ENCODE peak calls at places on chromosomes 6 and 20, in ten cellular contexts. A is K562, T is prostate gland, Q is GM12878, H is upper lobe of left lung, X is stomach, P is endothelial cell of umbilical vein, K is HCT116, F is sigmoid colon, Z is H1. N is an unnamed sample.

GRCh38 chr20:51597389-51598231 is 55.1 kb upstream of the NFATC2 start:
- DNase-seq in A (no peak), T (no peak), Q (no peak), H (no peak), X (no peak), P (no peak), K (no peak), F (no peak), Z (no peak), N (no peak)

GRCh38 chr6:68559716-68560115 is 75.4 kb upstream of the ADGRB3 start:
- DNase-seq in A (no peak), T (no peak), Q (no peak), H (no peak), X (no peak), P (no peak), K (no peak), F (no peak), Z (no peak), N (no peak)

GRCh38 chr6:104601008-104601745 is 258.5 kb downstream of the HACE1 start:
- DNase-seq in A (no peak), T (no peak), Q (no peak), H (no peak), X (no peak), P (no peak), K (no peak), F (no peak), Z (no peak), N (no peak)

GRCh38 chr6:30600576-30600975 is 16.5 kb downstream of the PPP1R10 start:
- DNase-seq in A (no peak), T (no peak), Q (no peak), H (no peak), X (peak), P (no peak), K (no peak), F (no peak), Z (no peak), N (no peak)

GRCh38 chr6:136592930-136593673 is 42.9 kb upstream of the MAP7 start:
- DNase-seq in A (no peak), T (no peak), Q (no peak), H (no peak), X (no peak), P (peak), K (no peak), F (no peak), Z (no peak), N (no peak)

GRCh38 chr6:15483060-15483459 is 179.8 kb downstream of the DTNBP1 start:
- DNase-seq in A (no peak), T (no peak), Q (no peak), H (no peak), X (no peak), P (no peak), K (no peak), F (no peak), Z (no peak), N (no peak)

GRCh38 chr20:8043687-8044278 is 24.2 kb upstream of the TMX4 start:
- DNase-seq in A (peak), T (peak), Q (no peak), H (no peak), X (no peak), P (peak), K (peak), F (no peak), Z (no peak), N (no peak)

GRCh38 chr6:84027340-84028183 is 6.0 kb upstream of the MRAP2 start:
- DNase-seq in A (no peak), T (peak), Q (no peak), H (no peak), X (peak), P (peak), K (no peak), F (no peak), Z (no peak), N (peak)

GRCh38 chr6:61886608-61887259 is 399.3 kb downstream of the KHDRBS2 start:
- DNase-seq in A (no peak), T (no peak), Q (no peak), H (no peak), X (no peak), P (no peak), K (no peak), F (no peak), Z (no peak), N (no peak)

GRCh38 chr6:103797738-103798137 is 1062.0 kb downstream of the HACE1 start:
- DNase-seq in A (no peak), T (no peak), Q (no peak), H (no peak), X (no peak), P (peak), K (no peak), F (no peak), Z (no peak), N (no peak)

GRCh38 chr20:37071481-37071911 is 24.3 kb downstream of the RBL1 start:
- DNase-seq in A (no peak), T (no peak), Q (peak), H (no peak), X (no peak), P (no peak), K (no peak), F (no peak), Z (no peak), N (no peak)

GRCh38 chr6:34560366-34561226 is 4.5 kb upstream of the SPDEF start:
- DNase-seq in A (peak), T (no peak), Q (no peak), H (no peak), X (peak), P (peak), K (no peak), F (no peak), Z (no peak), N (no peak)

GRCh38 chr20:48875914-48876240 is 45.6 kb upstream of the ARFGEF2 start:
- DNase-seq in A (no peak), T (no peak), Q (no peak), H (no peak), X (no peak), P (no peak), K (no peak), F (no peak), Z (no peak), N (peak)

GRCh38 chr6:132817554-132818403 is 3.4 kb downstream of the RPS12 start:
- DNase-seq in A (no peak), T (no peak), Q (no peak), H (no peak), X (no peak), P (no peak), K (no peak), F (no peak), Z (no peak), N (no peak)

GRCh38 chr20:44759595-44759994 is 13.9 kb downstream of the KCNK15 start:
- DNase-seq in A (no peak), T (no peak), Q (no peak), H (no peak), X (no peak), P (no peak), K (no peak), F (no peak), Z (no peak), N (no peak)

GRCh38 chr6:19333936-19334335 is 503.2 kb upstream of the ID4 start:
- DNase-seq in A (no peak), T (no peak), Q (no peak), H (no peak), X (no peak), P (no peak), K (no peak), F (no peak), Z (no peak), N (no peak)

GRCh38 chr6:25061289-25061945 is 125.7 kb upstream of the RIPOR2 start:
- DNase-seq in A (no peak), T (no peak), Q (no peak), H (no peak), X (no peak), P (no peak), K (no peak), F (no peak), Z (peak), N (no peak)

DNA sequence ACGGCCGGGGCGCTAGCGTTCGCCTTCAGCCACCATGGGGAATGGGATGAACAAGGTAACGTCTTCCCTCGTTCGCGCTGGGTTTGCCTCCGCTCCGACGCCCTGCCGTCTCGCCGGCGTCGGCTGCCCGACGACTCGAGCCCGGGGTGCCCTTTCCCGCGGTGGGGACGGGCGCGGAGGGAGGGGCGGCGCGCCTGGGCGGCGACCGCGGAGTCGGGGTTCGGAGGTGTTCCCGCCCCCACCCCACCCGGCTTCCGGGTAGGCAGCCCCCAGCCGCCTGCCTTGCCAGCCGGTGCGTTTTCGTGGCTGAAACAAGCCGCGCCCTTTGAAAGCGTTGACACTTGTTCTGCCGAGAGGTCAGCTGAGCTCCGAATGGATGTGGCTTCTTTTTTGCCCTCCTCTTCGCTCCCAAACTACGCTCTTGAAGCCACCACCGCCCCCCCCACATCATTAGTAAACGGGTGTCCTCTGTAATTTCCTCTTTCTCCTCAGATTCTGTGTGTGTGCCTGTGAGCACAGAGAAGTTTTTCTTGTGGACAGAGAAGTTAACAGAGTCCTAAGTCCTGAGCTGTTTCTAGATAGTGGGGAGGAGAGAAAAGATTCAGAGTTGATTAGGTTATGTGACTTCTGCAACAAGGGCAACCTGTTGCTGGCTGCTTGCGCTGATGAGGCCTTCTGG is 358 bp downstream of the DUSP22 start:
- DNase-seq in A (peak), T (peak), Q (peak), H (peak), X (peak), P (peak), K (no peak), F (peak), Z (no peak), N (peak)
- TF ChIP-seq POLR2A in A (no peak), T (no peak), Q (no peak), H (no peak), X (no peak), P (no peak), K (no peak), F (no peak), Z (peak), N (no peak)

GRCh38 chr6:163661271-163661671 is 246.8 kb downstream of the QKI start:
- DNase-seq in A (no peak), T (no peak), Q (peak), H (no peak), X (no peak), P (no peak), K (no peak), F (no peak), Z (no peak), N (no peak)
- H3K4me3 ChIP-seq in A (no peak), T (no peak), Q (no peak), H (no peak), X (no peak), P (no peak), K (no peak), F (no peak), Z (no peak), N (no peak)

GRCh38 chr6:139647001-139647400 is 272.6 kb upstream of the CITED2 start:
- DNase-seq in A (no peak), T (no peak), Q (no peak), H (no peak), X (no peak), P (no peak), K (no peak), F (no peak), Z (no peak), N (no peak)

GRCh38 chr6:139647816-139648215 is 273.4 kb upstream of the CITED2 start:
- DNase-seq in A (no peak), T (no peak), Q (no peak), H (no peak), X (no peak), P (no peak), K (no peak), F (no peak), Z (no peak), N (no peak)

GRCh38 chr6:139641412-139641811 is 267.0 kb upstream of the CITED2 start:
- DNase-seq in A (no peak), T (no peak), Q (no peak), H (no peak), X (no peak), P (no peak), K (no peak), F (no peak), Z (no peak), N (no peak)

GRCh38 chr6:139648430-139649000 is 274.1 kb upstream of the CITED2 start:
- DNase-seq in A (peak), T (no peak), Q (no peak), H (no peak), X (no peak), P (no peak), K (no peak), F (no peak), Z (no peak), N (no peak)

GRCh38 chr6:139644821-139645220 is 270.4 kb upstream of the CITED2 start:
- DNase-seq in A (no peak), T (no peak), Q (no peak), H (no peak), X (no peak), P (no peak), K (no peak), F (peak), Z (no peak), N (no peak)
- TF ChIP-seq POLR2AphosphoS5 in A (no peak), T (no peak), Q (no peak), H (no peak), X (peak), P (no peak), K (no peak), F (peak), Z (no peak), N (no peak)

GRCh38 chr6:44000164-44000842 is 126.9 kb downstream of the MRPL14 start:
- DNase-seq in A (peak), T (no peak), Q (peak), H (peak), X (no peak), P (no peak), K (peak), F (no peak), Z (no peak), N (no peak)
- TF ChIP-seq POLR2A in A (no peak), T (no peak), Q (peak), H (no peak), X (no peak), P (no peak), K (no peak), F (no peak), Z (no peak), N (no peak)

GRCh38 chr20:1287787-1288569 is 21.9 kb downstream of the SNPH start:
- DNase-seq in A (no peak), T (no peak), Q (no peak), H (no peak), X (no peak), P (no peak), K (no peak), F (peak), Z (no peak), N (no peak)

GRCh38 chr20:1286267-1287036 is 20.4 kb downstream of the SNPH start:
- DNase-seq in A (no peak), T (no peak), Q (no peak), H (no peak), X (no peak), P (no peak), K (no peak), F (peak), Z (no peak), N (no peak)

GRCh38 chr20:1283522-1284210 is 17.6 kb downstream of the SNPH start:
- DNase-seq in A (no peak), T (no peak), Q (no peak), H (no peak), X (no peak), P (no peak), K (no peak), F (peak), Z (no peak), N (no peak)

GRCh38 chr20:1291191-1291741 is 25.2 kb downstream of the SNPH start:
- DNase-seq in A (no peak), T (no peak), Q (no peak), H (no peak), X (no peak), P (peak), K (no peak), F (no peak), Z (no peak), N (no peak)

GRCh38 chr20:1287306-1287705 is 21.2 kb downstream of the SNPH start:
- DNase-seq in A (no peak), T (no peak), Q (no peak), H (no peak), X (no peak), P (no peak), K (no peak), F (no peak), Z (no peak), N (no peak)
- H3K4me3 ChIP-seq in A (no peak), T (no peak), Q (no peak), H (no peak), X (no peak), P (no peak), K (no peak), F (no peak), Z (no peak), N (no peak)

DNA sequence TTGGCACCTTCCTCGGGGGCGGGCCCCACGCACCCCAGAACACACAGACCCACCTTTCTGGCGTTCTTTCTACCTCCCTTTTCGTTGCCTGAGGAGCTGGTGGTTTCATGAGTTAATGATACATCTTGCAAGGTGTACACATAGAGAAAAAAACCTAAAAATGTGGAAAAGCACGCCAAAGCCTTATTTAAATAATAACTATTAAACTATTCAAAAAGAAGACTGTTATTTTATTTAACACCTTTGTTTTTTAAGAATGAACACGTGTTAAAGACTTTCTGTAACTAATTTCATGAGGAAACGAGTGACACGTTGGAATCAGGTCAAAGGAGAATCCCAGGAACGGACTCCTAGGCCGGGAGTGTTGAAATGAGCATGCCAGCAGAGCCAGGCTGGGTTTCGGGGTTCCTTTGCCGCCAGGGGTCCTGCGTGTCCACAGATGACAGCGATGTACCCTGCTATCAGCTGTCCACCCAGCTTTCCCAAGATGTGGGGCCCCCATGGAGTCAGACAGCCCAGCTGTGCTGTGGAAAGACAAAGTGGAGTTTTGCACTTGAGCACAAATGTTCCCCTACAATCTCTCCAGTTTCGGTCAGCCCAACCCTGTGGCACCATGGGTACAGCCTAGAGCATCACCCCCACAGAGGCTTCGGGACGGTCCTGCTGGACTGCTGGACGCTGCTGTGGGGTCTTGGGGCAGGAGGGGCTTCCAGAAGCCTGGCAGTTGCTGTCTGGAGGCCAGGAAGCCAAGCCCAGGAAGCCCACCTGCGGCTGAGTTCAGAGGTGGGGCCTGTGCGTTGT is 16.1 kb downstream of the SLC17A9 start:
- DNase-seq in A (no peak), T (no peak), Q (no peak), H (peak), X (no peak), P (no peak), K (no peak), F (no peak), Z (no peak), N (no peak)
- TF ChIP-seq POLR2AphosphoS5 in A (no peak), T (no peak), Q (no peak), H (no peak), X (no peak), P (peak), K (no peak), F (no peak), Z (no peak), N (no peak)

GRCh38 chr20:32483351-32484220 is 101.5 kb downstream of the NOL4L start:
- DNase-seq in A (no peak), T (peak), Q (no peak), H (peak), X (peak), P (peak), K (peak), F (peak), Z (no peak), N (no peak)
- TF ChIP-seq POLR2A in A (no peak), T (peak), Q (no peak), H (no peak), X (no peak), P (peak), K (no peak), F (peak), Z (peak), N (no peak)

DNA sequence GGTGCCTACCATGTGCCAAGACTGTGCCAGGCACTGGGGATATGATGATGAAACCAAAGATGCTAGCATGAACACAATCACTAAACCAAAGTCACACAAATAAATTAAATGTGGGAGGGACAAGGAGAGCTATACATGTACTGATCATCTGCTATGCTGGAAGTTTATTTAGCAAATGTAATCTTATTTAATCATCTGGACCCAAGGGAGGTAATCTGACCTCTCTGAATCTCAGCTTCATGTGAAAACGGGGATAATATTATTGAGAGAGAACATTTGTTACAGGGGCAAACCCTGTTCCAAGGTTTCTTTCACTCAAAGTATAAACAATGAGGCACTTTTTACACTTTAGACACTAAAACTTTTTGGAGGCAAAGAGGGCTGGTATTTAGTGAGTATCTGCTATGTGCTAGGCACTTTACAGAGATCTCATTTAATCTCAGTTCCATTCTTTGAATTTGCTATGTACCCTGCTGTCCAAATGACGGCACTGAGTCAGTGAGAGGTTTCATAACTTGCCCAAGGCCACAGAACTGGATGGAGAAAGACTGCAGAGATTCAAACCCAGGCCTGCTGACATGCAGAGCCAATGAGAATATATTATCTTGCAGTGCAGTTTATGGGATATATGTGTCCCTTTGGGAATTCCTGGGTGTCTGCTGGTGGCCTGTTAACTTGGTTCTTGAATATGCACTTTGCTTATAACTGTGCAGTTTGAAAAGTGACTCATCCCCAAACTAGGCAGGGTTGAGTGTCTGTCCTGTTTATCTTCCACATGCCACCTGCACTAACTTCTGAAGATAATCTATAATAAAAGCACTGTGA is 3.3 kb upstream of the ASXL1 start:
- DNase-seq in A (peak), T (no peak), Q (peak), H (no peak), X (no peak), P (no peak), K (no peak), F (no peak), Z (no peak), N (no peak)
- H3K4me3 ChIP-seq in A (no peak), T (no peak), Q (peak), H (no peak), X (no peak), P (no peak), K (no peak), F (no peak), Z (no peak), N (no peak)

GRCh38 chr6:54308677-54309315 is 555 bp downstream of the TINAG start:
- DNase-seq in A (no peak), T (no peak), Q (no peak), H (no peak), X (no peak), P (no peak), K (no peak), F (no peak), Z (no peak), N (no peak)

GRCh38 chr6:54315692-54316091 is 7.5 kb downstream of the TINAG start:
- DNase-seq in A (no peak), T (no peak), Q (no peak), H (no peak), X (no peak), P (no peak), K (no peak), F (no peak), Z (no peak), N (no peak)

GRCh38 chr6:54308240-54308639 is at the start of gene TINAG:
- DNase-seq in A (no peak), T (no peak), Q (no peak), H (no peak), X (no peak), P (no peak), K (no peak), F (no peak), Z (no peak), N (no peak)

GRCh38 chr6:54307412-54308036 is 717 bp upstream of the TINAG start:
- DNase-seq in A (no peak), T (no peak), Q (peak), H (no peak), X (no peak), P (no peak), K (no peak), F (no peak), Z (no peak), N (no peak)

GRCh38 chr6:54310377-54311152 is 2.3 kb downstream of the TINAG start:
- DNase-seq in A (no peak), T (no peak), Q (no peak), H (no peak), X (no peak), P (no peak), K (no peak), F (no peak), Z (no peak), N (no peak)
- TF ChIP-seq POLR2AphosphoS5 in A (no peak), T (no peak), Q (no peak), H (no peak), X (no peak), P (no peak), K (no peak), F (no peak), Z (no peak), N (no peak)

GRCh38 chr6:137631323-137631722 is 137.1 kb upstream of the OLIG3 start:
- DNase-seq in A (no peak), T (no peak), Q (no peak), H (no peak), X (no peak), P (no peak), K (no peak), F (no peak), Z (peak), N (no peak)
- TF ChIP-seq POLR2A in A (no peak), T (no peak), Q (no peak), H (no peak), X (no peak), P (no peak), K (no peak), F (no peak), Z (no peak), N (no peak)